ENCODE peak calls at places on chromosomes 4 and X, in four cellular contexts. J is skeletal muscle cell, R is glutamatergic neuron, T is KBM-7. D is an unnamed sample.

GRCh38 chr4:14934704-14935390 is 67.4 kb upstream of the CPEB2 start:
- DNase-seq in J (no peak), R (no peak), T (no peak), D (no peak)

GRCh38 chrX:39896951-39897740 is 200.6 kb downstream of the BCOR start:
- DNase-seq in J (no peak), R (no peak), T (peak), D (peak)

GRCh38 chr4:175092114-175092513 is 174.0 kb downstream of the ADAM29 start:
- DNase-seq in J (no peak), R (no peak), T (no peak), D (no peak)

GRCh38 chrX:136689441-136689840 is 41.5 kb downstream of the CD40LG start:
- DNase-seq in J (peak), R (no peak), T (no peak), D (no peak)

GRCh38 chr4:48345542-48345941 is 4.2 kb downstream of the SLAIN2 start:
- DNase-seq in J (no peak), R (no peak), T (no peak), D (no peak)

GRCh38 chrX:47776301-47776700 is 60.4 kb upstream of the ZNF81 start:
- DNase-seq in J (no peak), R (no peak), T (no peak), D (no peak)

GRCh38 chr4:38184404-38184803 is 224.2 kb downstream of the PTTG2 start:
- DNase-seq in J (no peak), R (no peak), T (peak), D (no peak)

GRCh38 chr4:2755821-2756690 is at the start of gene TNIP2:
- DNase-seq in J (peak), R (peak), T (peak), D (peak)

GRCh38 chr4:46649390-46649789 is 259.5 kb upstream of the GABRA2 start:
- DNase-seq in J (no peak), R (no peak), T (no peak), D (no peak)

GRCh38 chrX:150197388-150197787 is 165.7 kb upstream of the MAMLD1 start:
- DNase-seq in J (no peak), R (no peak), T (no peak), D (no peak)

GRCh38 chr4:84568496-84568895 is 14.4 kb upstream of the CDS1 start:
- DNase-seq in J (no peak), R (no peak), T (no peak), D (no peak)

GRCh38 chr4:131337956-131338355 is 1811.1 kb upstream of the PCDH10 start:
- DNase-seq in J (no peak), R (no peak), T (no peak), D (no peak)

GRCh38 chr4:152784490-152785195 is 4.9 kb downstream of the ARFIP1 start:
- DNase-seq in J (peak), R (no peak), T (peak), D (no peak)

GRCh38 chrX:46589977-46590723 is 16.6 kb downstream of the CHST7 start:
- DNase-seq in J (no peak), R (no peak), T (no peak), D (no peak)

GRCh38 chr4:139754913-139755312 is 89.3 kb downstream of the MGST2 start:
- DNase-seq in J (no peak), R (no peak), T (no peak), D (no peak)

GRCh38 chr4:80393246-80393969 is 57.9 kb downstream of the CFAP299 start:
- DNase-seq in J (peak), R (no peak), T (no peak), D (no peak)

GRCh38 chr4:142922720-142923119 is 76.6 kb upstream of the INPP4B start:
- DNase-seq in J (no peak), R (no peak), T (no peak), D (no peak)